ENCODE peak calls at places on chromosome 6, in ten cellular contexts. K is fibroblast of mammary gland, Y is glutamatergic neuron, I is cardiac muscle cell, V is AG10803, F is OCI-LY7, H is Calu3, U is RWPE1, T is transverse colon, S is epithelial cell of esophagus. J is an unnamed sample.

GRCh38 chr6:17705778-17706579 is 746 bp downstream of the NUP153 start:
- DNase-seq in K (peak; percentile 65), Y (peak; percentile 68), I (peak; percentile 70), V (peak; percentile 55), F (peak; percentile 91), H (peak; percentile 61), U (peak; percentile 65), T (peak; percentile 75), S (peak; percentile 75), J (peak; percentile 39)

GRCh38 chr6:105994522-105995402 is 91.4 kb upstream of the PRDM1 start:
- DNase-seq in K (peak; percentile 79), Y (peak; percentile 59), I (peak; percentile 59), V (peak; percentile 91), F (peak; percentile 34), H (peak; percentile 34), U (peak; percentile 60), T (peak; percentile 63), S (peak; percentile 82), J (peak; percentile 61)

GRCh38 chr6:170358496-170358895 is 51.9 kb downstream of the FAM120B start:
- DNase-seq in K (no peak), Y (no peak), I (no peak), V (no peak), F (no peak), H (no peak), U (no peak), T (peak; percentile 35), S (no peak), J (no peak)

GRCh38 chr6:13715444-13715883 is 3.8 kb upstream of the RANBP9 start:
- DNase-seq in K (peak; percentile 56), Y (no peak), I (peak; percentile 12), V (peak; percentile 52), F (no peak), H (no peak), U (no peak), T (no peak), S (peak; percentile 78), J (no peak)

GRCh38 chr6:26156850-26157149 is 69.6 kb downstream of the HFE start:
- DNase-seq in K (no peak), Y (no peak), I (no peak), V (no peak), F (no peak), H (no peak), U (no peak), T (no peak), S (no peak), J (no peak)

GRCh38 chr6:1558388-1558787 is 51.3 kb upstream of the FOXC1 start:
- DNase-seq in K (peak; percentile 61), Y (no peak), I (no peak), V (no peak), F (no peak), H (no peak), U (no peak), T (no peak), S (no peak), J (no peak)

GRCh38 chr6:166382933-166383816 is at the start of gene MPC1:
- DNase-seq in K (peak; percentile 91), Y (peak; percentile 99), I (peak; percentile 98), V (peak; percentile 94), F (peak; percentile 96), H (peak; percentile 98), U (peak; percentile 95), T (peak; percentile 97), S (peak; percentile 98), J (peak; percentile 96)

GRCh38 chr6:22146581-22147468 is 150.0 kb downstream of the PRL start:
- DNase-seq in K (peak; percentile 18), Y (peak; percentile 44), I (peak; percentile 27), V (peak; percentile 15), F (no peak), H (no peak), U (no peak), T (no peak), S (peak; percentile 38), J (no peak)

DNA sequence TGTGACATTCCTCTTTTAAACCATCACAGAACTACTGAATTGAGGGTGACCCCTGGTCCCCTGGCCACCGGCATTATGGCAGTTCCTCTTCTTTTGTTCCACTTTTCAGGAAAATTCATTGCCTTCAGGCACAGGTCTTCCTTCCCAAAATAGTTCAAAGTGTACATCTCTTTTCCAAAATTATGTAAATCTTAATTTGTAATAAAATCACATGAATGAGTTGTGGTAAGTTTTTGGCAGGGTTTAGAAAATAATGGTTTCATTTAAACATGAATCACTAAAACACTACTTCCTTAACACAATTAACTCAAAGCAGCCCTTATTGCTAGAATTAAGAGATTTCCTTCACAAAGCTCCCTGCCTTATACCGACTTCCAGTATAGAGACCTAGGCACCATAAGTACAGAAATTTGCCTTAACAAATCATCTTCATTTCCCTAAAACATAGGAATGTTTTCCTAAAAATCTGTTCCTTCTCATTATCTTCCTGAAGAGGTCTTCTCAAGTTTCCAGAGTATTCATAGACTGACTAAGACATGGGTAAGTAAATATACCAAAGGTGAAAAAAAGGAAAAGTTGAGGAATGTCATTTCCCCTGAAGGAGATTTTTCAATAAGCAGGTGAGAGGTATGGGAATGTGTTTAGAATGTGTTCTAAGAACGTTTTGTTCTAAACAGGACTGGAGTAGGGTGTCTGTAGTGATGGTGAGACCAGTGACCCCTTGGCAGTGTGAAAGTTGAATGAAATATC is 148.2 kb upstream of the CITED2 start:
- DNase-seq in K (peak; percentile 71), Y (no peak), I (peak; percentile 47), V (peak; percentile 43), F (no peak), H (no peak), U (no peak), T (no peak), S (peak; percentile 43), J (no peak)
- TF ChIP-seq CTCF in K (no peak), Y (no peak), I (no peak), V (no peak), F (no peak), H (no peak), U (no peak), T (no peak), S (no peak), J (no peak)

GRCh38 chr6:2990179-2990931 is 9.3 kb upstream of the NQO2 start:
- DNase-seq in K (peak; percentile 26), Y (no peak), I (peak; percentile 48), V (peak; percentile 44), F (no peak), H (peak; percentile 24), U (no peak), T (peak; percentile 38), S (peak; percentile 42), J (peak; percentile 49)

GRCh38 chr6:2990932-2991506 is 8.7 kb upstream of the NQO2 start:
- DNase-seq in K (no peak), Y (no peak), I (no peak), V (no peak), F (no peak), H (no peak), U (no peak), T (no peak), S (no peak), J (no peak)

GRCh38 chr6:2988076-2988425 is 11.6 kb upstream of the NQO2 start:
- DNase-seq in K (no peak), Y (no peak), I (no peak), V (no peak), F (peak; percentile 24), H (no peak), U (no peak), T (no peak), S (no peak), J (no peak)

GRCh38 chr6:2988426-2989331 is 11.0 kb upstream of the NQO2 start:
- DNase-seq in K (peak; percentile 92), Y (peak; percentile 95), I (peak; percentile 88), V (peak; percentile 92), F (peak; percentile 89), H (peak; percentile 89), U (peak; percentile 72), T (peak; percentile 90), S (peak; percentile 86), J (peak; percentile 66)

DNA sequence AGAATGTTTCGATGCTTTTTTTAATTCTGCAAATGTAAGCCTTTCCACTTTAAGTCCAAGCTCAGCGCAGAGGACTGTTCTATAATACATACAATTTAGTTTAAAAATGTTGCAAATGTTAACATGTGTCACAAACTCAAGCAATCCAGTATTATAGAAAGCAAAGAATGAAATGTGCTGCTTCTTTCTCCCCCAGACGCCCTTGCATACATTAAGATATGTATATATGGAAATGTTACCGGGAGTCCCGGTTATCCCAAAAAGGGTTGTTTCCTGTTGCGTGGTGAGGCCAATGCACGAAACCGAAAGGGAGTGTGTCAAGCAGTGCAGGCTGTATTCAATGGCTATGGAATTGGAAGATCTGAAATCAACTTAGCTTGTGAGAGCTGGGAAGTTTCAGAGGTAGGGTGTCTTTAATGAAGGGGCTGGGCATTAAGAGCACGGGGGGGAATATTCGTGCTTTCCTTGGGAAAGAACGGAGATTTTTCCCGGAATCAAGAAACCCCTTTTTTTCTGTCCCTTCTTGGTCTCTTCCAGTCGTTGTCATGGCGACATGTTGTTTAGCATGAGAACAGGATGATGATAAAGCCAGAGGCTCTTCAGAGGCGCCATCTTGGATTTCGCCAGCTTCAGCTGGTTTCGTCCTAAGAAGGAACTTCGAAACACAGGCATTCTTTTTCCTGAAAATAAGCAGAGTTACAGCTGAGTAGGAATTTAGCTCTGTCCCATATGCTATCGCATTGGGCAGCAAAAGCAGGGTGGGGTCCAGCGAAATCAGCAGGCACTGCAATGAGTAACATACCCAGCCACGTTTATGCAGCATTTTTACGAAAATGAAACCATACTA is 10.1 kb upstream of the NQO2 start:
- DNase-seq in K (peak; percentile 97), Y (peak; percentile 70), I (peak; percentile 99), V (peak; percentile 99), F (peak; percentile 93), H (peak; percentile 66), U (peak; percentile 76), T (peak; percentile 89), S (peak; percentile 98), J (peak; percentile 50)
- TF ChIP-seq CTCF in K (no peak), Y (peak; percentile 3), I (no peak), V (no peak), F (peak; percentile 33), H (no peak), U (peak; percentile 55), T (no peak), S (no peak), J (no peak)

GRCh38 chr6:154039231-154039842 is at the start of gene OPRM1:
- DNase-seq in K (peak; percentile 15), Y (peak; percentile 49), I (peak; percentile 44), V (no peak), F (no peak), H (no peak), U (peak; percentile 43), T (no peak), S (peak; percentile 69), J (peak; percentile 67)

DNA sequence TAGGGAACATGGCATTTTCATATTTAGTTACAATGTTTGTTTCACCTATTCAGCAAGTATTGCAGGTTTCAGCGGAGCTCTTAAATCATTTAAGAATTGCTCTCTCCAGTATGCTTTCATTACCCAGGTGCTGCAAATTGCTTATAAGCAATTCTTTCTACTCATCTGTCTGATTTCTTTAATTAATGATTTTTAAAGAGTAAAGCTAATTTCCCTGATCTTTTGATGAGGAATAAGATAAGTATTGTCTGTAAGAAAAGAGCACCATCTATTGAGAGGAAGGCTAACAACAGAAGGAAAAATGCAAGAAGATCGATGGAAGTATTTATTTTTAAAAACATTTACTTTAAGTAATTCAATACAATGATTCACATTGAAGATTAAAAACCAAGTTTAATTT is 2.0 kb downstream of the OPRM1 start:
- DNase-seq in K (no peak), Y (no peak), I (no peak), V (no peak), F (no peak), H (no peak), U (no peak), T (no peak), S (peak; percentile 2), J (no peak)
- TF ChIP-seq CTCF in K (no peak), Y (no peak), I (no peak), V (no peak), F (no peak), H (no peak), U (no peak), T (no peak), S (no peak), J (no peak)

DNA sequence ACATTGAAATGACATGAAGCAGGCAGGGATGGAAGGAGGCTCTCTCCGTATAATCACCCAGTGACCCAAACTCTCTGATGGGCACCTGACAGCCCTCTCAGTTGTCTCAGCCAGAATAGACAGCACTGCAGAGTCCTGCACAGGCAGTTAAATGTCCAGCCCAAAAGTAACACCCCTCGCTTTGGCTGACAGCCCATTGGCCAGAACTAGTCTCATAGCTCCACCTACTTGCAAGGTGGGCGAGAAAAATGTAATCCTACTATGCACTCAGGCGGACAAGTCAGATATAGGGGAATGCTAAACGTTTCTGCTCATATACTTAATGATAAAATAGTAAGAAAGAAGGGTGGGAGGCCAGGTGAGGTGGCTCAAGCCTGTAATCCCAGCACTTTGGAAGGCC is 393.5 kb upstream of the JARID2 start:
- DNase-seq in K (no peak), Y (no peak), I (no peak), V (no peak), F (no peak), H (no peak), U (no peak), T (no peak), S (no peak), J (no peak)
- TF ChIP-seq CTCF in K (no peak), Y (no peak), I (no peak), V (no peak), F (no peak), H (no peak), U (no peak), T (no peak), S (no peak), J (no peak)